ENCODE peak calls at places on chromosomes 2 and 18, in nine cellular contexts. K, T, J, Y, W, X, E, C and D are unnamed samples.

GRCh38 chr18:58146099-58146498 is 102.1 kb downstream of the NEDD4L start:
- DNase-seq in K (no peak), T (no peak), J (no peak), Y (no peak), W (no peak), X (no peak), E (no peak), C (no peak), D (no peak)

GRCh38 chr18:75125359-75126331 is 83.3 kb downstream of the PTGR3 start:
- DNase-seq in K (no peak), T (no peak), J (no peak), Y (no peak), W (no peak), X (no peak), E (no peak), C (no peak), D (peak; percentile 38)

GRCh38 chr2:2014251-2014761 is 270.0 kb upstream of the PXDN start:
- DNase-seq in K (no peak), T (no peak), J (no peak), Y (no peak), W (no peak), X (no peak), E (no peak), C (no peak), D (no peak)

GRCh38 chr2:6445156-6445555 is 420.6 kb downstream of the CMPK2 start:
- DNase-seq in K (no peak), T (no peak), J (no peak), Y (no peak), W (no peak), X (no peak), E (no peak), C (no peak), D (no peak)

GRCh38 chr2:40256649-40257048 is 195.2 kb downstream of the SLC8A1 start:
- DNase-seq in K (peak; percentile 17), T (peak; percentile 21), J (no peak), Y (no peak), W (no peak), X (no peak), E (no peak), C (peak; percentile 23), D (no peak)

GRCh38 chr2:4900242-4900641 is 791.9 kb upstream of the SOX11 start:
- DNase-seq in K (no peak), T (no peak), J (no peak), Y (no peak), W (no peak), X (no peak), E (no peak), C (no peak), D (no peak)

GRCh38 chr2:18749912-18750526 is 160.7 kb upstream of the NT5C1B start:
- DNase-seq in K (peak; percentile 19), T (peak; percentile 48), J (no peak), Y (peak; percentile 18), W (peak; percentile 65), X (no peak), E (peak; percentile 3), C (no peak), D (peak; percentile 58)

GRCh38 chr18:79964330-79965118 is at the start of gene HSBP1L1:
- DNase-seq in K (no peak), T (peak; percentile 82), J (no peak), Y (peak; percentile 10), W (peak; percentile 80), X (peak; percentile 60), E (peak; percentile 71), C (peak; percentile 81), D (peak; percentile 83)

GRCh38 chr2:38260469-38260868 is 116.6 kb downstream of the ATL2 start:
- DNase-seq in K (no peak), T (peak; percentile 71), J (no peak), Y (no peak), W (no peak), X (no peak), E (no peak), C (no peak), D (no peak)

GRCh38 chr2:169363027-169363569 is 764 bp upstream of the LRP2 start:
- DNase-seq in K (no peak), T (no peak), J (no peak), Y (no peak), W (no peak), X (no peak), E (no peak), C (no peak), D (no peak)

GRCh38 chr2:176637497-176638166 is 368.4 kb downstream of the MTX2 start:
- DNase-seq in K (peak; percentile 66), T (peak; percentile 17), J (no peak), Y (no peak), W (peak; percentile 71), X (no peak), E (no peak), C (peak; percentile 10), D (peak; percentile 24)

GRCh38 chr2:186841940-186842339 is 7.0 kb downstream of the ZSWIM2 start:
- DNase-seq in K (no peak), T (no peak), J (no peak), Y (no peak), W (no peak), X (no peak), E (no peak), C (no peak), D (no peak)

GRCh38 chr2:128736689-128737545 is 418.2 kb upstream of the HS6ST1 start:
- DNase-seq in K (peak; percentile 78), T (peak; percentile 71), J (peak; percentile 13), Y (peak; percentile 34), W (peak; percentile 91), X (peak; percentile 23), E (peak; percentile 28), C (peak; percentile 82), D (peak; percentile 90)

GRCh38 chr2:172510083-172510482 is 45.8 kb upstream of the PDK1 start:
- DNase-seq in K (no peak), T (no peak), J (no peak), Y (no peak), W (no peak), X (no peak), E (no peak), C (peak; percentile 8), D (no peak)

GRCh38 chr2:240672076-240672700 is 10.5 kb downstream of the AQP12B start:
- DNase-seq in K (no peak), T (no peak), J (no peak), Y (no peak), W (no peak), X (no peak), E (no peak), C (no peak), D (no peak)

GRCh38 chr2:30605184-30605583 is 158.1 kb downstream of the LCLAT1 start:
- DNase-seq in K (no peak), T (no peak), J (no peak), Y (no peak), W (no peak), X (no peak), E (no peak), C (no peak), D (no peak)

GRCh38 chr2:55097462-55098410 is 47.5 kb upstream of the RTN4 start:
- DNase-seq in K (no peak), T (no peak), J (no peak), Y (no peak), W (no peak), X (no peak), E (no peak), C (no peak), D (no peak)